ENCODE peak calls at places on chromosomes 13 and 19, in four cellular contexts. I, J, G and C are unnamed samples.

GRCh38 chr19:42455621-42456081 is 12.9 kb upstream of the CXCL17 start:
- DNase-seq in I (no peak), J (peak), G (no peak), C (peak)

GRCh38 chr19:38918526-38918925 is 6.5 kb upstream of the CCER2 start:
- DNase-seq in I (no peak), J (no peak), G (no peak), C (no peak)

GRCh38 chr13:110309661-110310524 is 2.8 kb downstream of the COL4A2 start:
- DNase-seq in I (no peak), J (no peak), G (peak), C (no peak)

GRCh38 chr13:103282571-103283450 is 216.6 kb upstream of the SLC10A2 start:
- DNase-seq in I (peak), J (no peak), G (no peak), C (peak)

GRCh38 chr19:40612831-40613668 is 11.9 kb downstream of the LTBP4 start:
- DNase-seq in I (no peak), J (no peak), G (peak), C (no peak)

GRCh38 chr19:15379996-15380647 is 535 bp upstream of the AKAP8 start:
- DNase-seq in I (peak), J (peak), G (no peak), C (peak)

GRCh38 chr19:41734585-41734984 is 20.7 kb upstream of the CEACAM6 start:
- DNase-seq in I (no peak), J (peak), G (no peak), C (peak)

GRCh38 chr13:113109151-113110047 is 3.8 kb downstream of the F7 start:
- DNase-seq in I (no peak), J (no peak), G (no peak), C (no peak)

GRCh38 chr19:16327911-16328823 is 3.5 kb downstream of the KLF2 start:
- DNase-seq in I (no peak), J (no peak), G (no peak), C (no peak)

GRCh38 chr13:97278395-97279078 is 56.4 kb downstream of the MBNL2 start:
- DNase-seq in I (no peak), J (no peak), G (no peak), C (peak)

GRCh38 chr19:29442094-29442493 is 83.7 kb upstream of the VSTM2B start:
- DNase-seq in I (no peak), J (no peak), G (no peak), C (no peak)